ENCODE peak calls at places on chromosomes 16 and 17, in seven cellular contexts. D is left ventricle myocardium inferior, M is kidney glomerular epithelial cell, J is fibroblast of the aortic adventitia, G is T-helper 2 cell, B is OCI-LY7, F is BE2C. C is an unnamed sample.

GRCh38 chr16:12229759-12230594 is 253.4 kb downstream of the SNX29 start:
- DNase-seq in D (no peak), M (no peak), J (peak; percentile 31), G (no peak), B (peak; percentile 65), F (no peak), C (no peak)

GRCh38 chr16:48608452-48608851 is 1.5 kb downstream of the N4BP1 start:
- DNase-seq in D (no peak), M (no peak), J (no peak), G (no peak), B (peak; percentile 20), F (no peak), C (no peak)

GRCh38 chr16:17101646-17102045 is 369.1 kb downstream of the XYLT1 start:
- DNase-seq in D (no peak), M (no peak), J (no peak), G (no peak), B (peak; percentile 40), F (peak; percentile 38), C (no peak)

GRCh38 chr16:57863434-57864160 is 61.3 kb upstream of the KIFC3 start:
- DNase-seq in D (peak; percentile 45), M (peak; percentile 80), J (peak; percentile 86), G (no peak), B (no peak), F (peak; percentile 57), C (peak; percentile 80)

GRCh38 chr16:85649411-85649977 is 36.4 kb downstream of the GSE1 start:
- DNase-seq in D (no peak), M (no peak), J (no peak), G (no peak), B (no peak), F (peak; percentile 49), C (no peak)

GRCh38 chr16:50622643-50623369 is 58.3 kb downstream of the SNX20 start:
- DNase-seq in D (no peak), M (no peak), J (no peak), G (no peak), B (no peak), F (no peak), C (peak; percentile 23)

GRCh38 chr17:14871921-14872320 is 393.2 kb downstream of the PMP22 start:
- DNase-seq in D (no peak), M (no peak), J (peak; percentile 44), G (no peak), B (no peak), F (no peak), C (no peak)

GRCh38 chr17:73643012-73643845 is 1.0 kb downstream of the SDK2 start:
- DNase-seq in D (peak; percentile 23), M (no peak), J (no peak), G (no peak), B (no peak), F (peak; percentile 65), C (peak; percentile 46)

GRCh38 chr17:82238562-82239201 is 9.8 kb downstream of the SLC16A3 start:
- DNase-seq in D (peak; percentile 80), M (peak; percentile 51), J (peak; percentile 55), G (peak; percentile 70), B (no peak), F (peak; percentile 24), C (peak; percentile 92)

GRCh38 chr17:31511176-31511540 is 119.7 kb downstream of the RAB11FIP4 start:
- DNase-seq in D (no peak), M (no peak), J (no peak), G (no peak), B (no peak), F (no peak), C (peak; percentile 53)

GRCh38 chr17:5473906-5474305 is 5.1 kb upstream of the DHX33 start:
- DNase-seq in D (no peak), M (no peak), J (no peak), G (no peak), B (no peak), F (no peak), C (no peak)

GRCh38 chr17:49318438-49318965 is 43.5 kb downstream of the ZNF652 start:
- DNase-seq in D (no peak), M (no peak), J (no peak), G (no peak), B (no peak), F (no peak), C (no peak)

GRCh38 chr16:17369441-17369951 is 101.3 kb downstream of the XYLT1 start:
- DNase-seq in D (peak; percentile 40), M (no peak), J (no peak), G (peak; percentile 54), B (peak; percentile 92), F (no peak), C (peak; percentile 55)

C was measured in right cardiac atrium.